ENCODE peak calls at places on chromosome 3, in five cellular contexts. U is HepG2, F is GM12878, C is H1, T is K562. J is an unnamed sample.

GRCh38 chr3:180804871-180805430 is 107.5 kb upstream of the FXR1 start:
- DNase-seq in U (peak; percentile 29), F (no peak), C (peak; percentile 65), T (peak; percentile 50), J (peak; percentile 67)

GRCh38 chr3:140153736-140154135 is 218.8 kb downstream of the CLSTN2 start:
- DNase-seq in U (no peak), F (no peak), C (no peak), T (no peak), J (no peak)

GRCh38 chr3:183307749-183308148 is 54.7 kb downstream of the B3GNT5 start:
- DNase-seq in U (no peak), F (no peak), C (no peak), T (no peak), J (no peak)

GRCh38 chr3:32780735-32781210 is 37.0 kb upstream of the TRIM71 start:
- DNase-seq in U (peak; percentile 85), F (no peak), C (peak; percentile 98), T (peak; percentile 88), J (peak; percentile 98)

GRCh38 chr3:192833177-192833890 is 84.3 kb downstream of the MB21D2 start:
- DNase-seq in U (no peak), F (no peak), C (no peak), T (no peak), J (no peak)

GRCh38 chr3:16516695-16517481 is 3.4 kb upstream of the RFTN1 start:
- DNase-seq in U (peak; percentile 33), F (no peak), C (no peak), T (peak; percentile 9), J (no peak)

GRCh38 chr3:134768845-134769244 is 26.2 kb upstream of the EPHB1 start:
- DNase-seq in U (no peak), F (no peak), C (no peak), T (no peak), J (no peak)

GRCh38 chr3:97613139-97613538 is 151.4 kb upstream of the ARL6 start:
- DNase-seq in U (no peak), F (no peak), C (no peak), T (no peak), J (no peak)

GRCh38 chr3:106088899-106089298 is 220.1 kb upstream of the CBLB start:
- DNase-seq in U (no peak), F (no peak), C (no peak), T (no peak), J (no peak)

GRCh38 chr3:160140756-160141155 is 84.5 kb upstream of the C3orf80 start:
- DNase-seq in U (no peak), F (no peak), C (no peak), T (no peak), J (no peak)

GRCh38 chr3:125115640-125116039 is 59.8 kb upstream of the HEG1 start:
- DNase-seq in U (peak; percentile 8), F (no peak), C (no peak), T (no peak), J (no peak)

GRCh38 chr3:33855884-33856546 is 57.6 kb downstream of the PDCD6IP start:
- DNase-seq in U (no peak), F (no peak), C (no peak), T (no peak), J (no peak)

GRCh38 chr3:23999012-23999641 is 54.0 kb downstream of the NR1D2 start:
- DNase-seq in U (peak; percentile 45), F (no peak), C (peak; percentile 27), T (peak; percentile 78), J (peak; percentile 82)

GRCh38 chr3:13065727-13066126 is 7.5 kb downstream of the IQSEC1 start:
- DNase-seq in U (no peak), F (no peak), C (no peak), T (no peak), J (no peak)

GRCh38 chr3:46489875-46490274 is 7.9 kb upstream of the RTP3 start:
- DNase-seq in U (no peak), F (no peak), C (no peak), T (no peak), J (no peak)

GRCh38 chr3:192408007-192408655 is 319.2 kb downstream of the FGF12 start:
- DNase-seq in U (no peak), F (no peak), C (no peak), T (no peak), J (peak; percentile 64)

GRCh38 chr3:197023998-197024651 is 5.5 kb downstream of the MELTF start:
- DNase-seq in U (no peak), F (no peak), C (no peak), T (no peak), J (no peak)

GRCh38 chr3:8558645-8559044 is 57.0 kb downstream of the LMCD1 start:
- DNase-seq in U (no peak), F (no peak), C (no peak), T (no peak), J (no peak)

GRCh38 chr3:159732172-159733111 is 256.2 kb upstream of the IL12A start:
- DNase-seq in U (no peak), F (no peak), C (peak; percentile 41), T (no peak), J (peak; percentile 57)

GRCh38 chr3:52245322-52246263 is at the start of gene PPM1M:
- DNase-seq in U (no peak), F (no peak), C (no peak), T (peak; percentile 18), J (peak; percentile 72)

GRCh38 chr3:6803652-6804051 is 57.3 kb upstream of the GRM7 start:
- DNase-seq in U (no peak), F (no peak), C (no peak), T (no peak), J (no peak)

GRCh38 chr3:48528754-48529153 is 24.8 kb upstream of the SHISA5 start:
- DNase-seq in U (no peak), F (no peak), C (no peak), T (no peak), J (no peak)

GRCh38 chr3:177810162-177810623 is 612.9 kb upstream of the TBL1XR1 start:
- DNase-seq in U (peak; percentile 61), F (no peak), C (no peak), T (no peak), J (no peak)

GRCh38 chr3:107523361-107524213 is 825 bp downstream of the BBX start:
- DNase-seq in U (peak; percentile 5), F (no peak), C (no peak), T (peak; percentile 44), J (peak; percentile 44)

GRCh38 chr3:123584284-123584987 is 417 bp downstream of the HACD2 start:
- DNase-seq in U (no peak), F (no peak), C (no peak), T (no peak), J (peak; percentile 75)

GRCh38 chr3:112672716-112673506 is 32.0 kb upstream of the CCDC80 start:
- DNase-seq in U (no peak), F (no peak), C (no peak), T (no peak), J (no peak)

GRCh38 chr3:176439729-176440128 is 757.6 kb downstream of the TBL1XR1 start:
- DNase-seq in U (no peak), F (no peak), C (no peak), T (no peak), J (no peak)

GRCh38 chr3:100496711-100497261 is 4.4 kb downstream of the TMEM45A start:
- DNase-seq in U (peak; percentile 31), F (peak; percentile 72), C (no peak), T (no peak), J (no peak)

GRCh38 chr3:72818092-72818721 is 30.0 kb downstream of the SHQ1 start:
- DNase-seq in U (no peak), F (no peak), C (no peak), T (peak; percentile 12), J (no peak)

GRCh38 chr3:159620281-159620680 is 368.4 kb upstream of the IL12A start:
- DNase-seq in U (no peak), F (no peak), C (no peak), T (no peak), J (no peak)

GRCh38 chr3:107508331-107508730 is 14.4 kb upstream of the BBX start:
- DNase-seq in U (no peak), F (no peak), C (no peak), T (no peak), J (no peak)

GRCh38 chr3:142960322-142960850 is 3.1 kb downstream of the PAQR9 start:
- DNase-seq in U (no peak), F (no peak), C (no peak), T (no peak), J (no peak)

GRCh38 chr3:72797773-72798543 is 50.3 kb downstream of the SHQ1 start:
- DNase-seq in U (peak; percentile 5), F (no peak), C (no peak), T (peak; percentile 81), J (no peak)

GRCh38 chr3:172302176-172302575 is 146.1 kb downstream of the GHSR start:
- DNase-seq in U (no peak), F (no peak), C (no peak), T (no peak), J (no peak)

GRCh38 chr3:144350125-144350524 is 378.5 kb downstream of the DIPK2A start:
- DNase-seq in U (no peak), F (no peak), C (no peak), T (no peak), J (no peak)

DNA sequence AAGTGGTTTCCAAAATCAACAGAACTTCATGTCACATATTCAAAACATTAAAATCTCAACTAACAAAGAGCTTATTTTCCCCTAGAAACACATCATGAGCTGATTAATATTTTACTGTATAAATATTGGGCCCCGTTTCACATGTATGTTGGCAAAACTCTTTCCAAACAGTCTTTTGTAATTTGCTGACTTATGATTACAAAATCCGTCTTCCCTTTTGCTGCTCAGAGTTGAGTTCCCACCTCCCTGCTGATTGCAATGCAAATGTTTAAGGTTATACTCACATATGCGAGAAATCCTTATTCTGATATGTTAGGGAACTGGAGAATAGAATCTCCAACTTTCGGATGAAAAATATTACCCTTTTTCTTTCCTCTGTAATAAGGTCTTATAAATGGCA is 380.3 kb downstream of the DIPK2A start:
- DNase-seq in U (no peak), F (no peak), C (no peak), T (no peak), J (no peak)
- TF ChIP-seq ATF2 in U (no peak), F (no peak), C (no peak), T (no peak), J (no peak)

GRCh38 chr3:71128951-71129350 is 454.6 kb downstream of the FOXP1 start:
- DNase-seq in U (no peak), F (no peak), C (no peak), T (peak; percentile 21), J (no peak)
- TF ChIP-seq ATF2 in U (no peak), F (no peak), C (no peak), T (no peak), J (no peak)

GRCh38 chr3:10601857-10602230 is 96.5 kb upstream of the ATP2B2 start:
- DNase-seq in U (no peak), F (no peak), C (no peak), T (no peak), J (no peak)

GRCh38 chr3:10600159-10601125 is 95.1 kb upstream of the ATP2B2 start:
- DNase-seq in U (no peak), F (no peak), C (no peak), T (no peak), J (no peak)

GRCh38 chr3:10601131-10601856 is 95.9 kb upstream of the ATP2B2 start:
- DNase-seq in U (no peak), F (no peak), C (no peak), T (no peak), J (no peak)

GRCh38 chr3:10599444-10599843 is 94.1 kb upstream of the ATP2B2 start:
- DNase-seq in U (peak; percentile 10), F (no peak), C (no peak), T (no peak), J (no peak)

GRCh38 chr3:10602769-10603768 is 97.7 kb upstream of the ATP2B2 start:
- DNase-seq in U (no peak), F (peak; percentile 37), C (no peak), T (no peak), J (no peak)
- TF ChIP-seq ATF2 in U (no peak), F (no peak), C (no peak), T (no peak), J (no peak)

GRCh38 chr3:43765417-43766030 is 74.8 kb downstream of the ABHD5 start:
- DNase-seq in U (no peak), F (no peak), C (no peak), T (no peak), J (no peak)
- TF ChIP-seq ATF2 in U (no peak), F (no peak), C (no peak), T (no peak), J (no peak)